ENCODE peak calls at places on chromosomes 6 and 20, in nine cellular contexts. W is transverse colon; H is right lobe of liver; M is CD4-positive, alpha-beta memory T cell; D is aorta; U is IMR-90; N is psoas muscle; F is ovary; S is heart right ventricle. R is an unnamed sample.
A peak's percentile ranks its signal among the peaks of the same experiment; 100 is the strongest.

GRCh38 chr6:4820704-4821276 is 44.6 kb downstream of the CDYL start:
- DNase-seq in D (no peak), U (peak; percentile 69), W (no peak), H (no peak), N (no peak), F (no peak), S (no peak), M (no peak), R (no peak)

GRCh38 chr6:10793695-10794094 is 44.6 kb downstream of the MAK start:
- DNase-seq in U (no peak), S (no peak), F (no peak), M (no peak), W (no peak), H (no peak), N (no peak), D (no peak), R (no peak)

GRCh38 chr6:52697903-52698302 is 27.0 kb downstream of the TMEM14A start:
- DNase-seq in D (no peak), W (no peak), F (no peak), S (no peak), H (no peak), M (no peak), N (no peak), U (no peak), R (no peak)

GRCh38 chr6:3309391-3310050 is 50.8 kb downstream of the PSMG4 start:
- DNase-seq in D (peak; percentile 55), H (peak; percentile 26), S (no peak), N (no peak), M (no peak), F (no peak), W (no peak), U (no peak), R (peak; percentile 30)

GRCh38 chr20:15759546-15760216 is 813.6 kb downstream of the KIF16B start:
- DNase-seq in N (no peak), U (no peak), W (no peak), S (no peak), M (no peak), F (no peak), H (no peak), D (no peak), R (no peak)

GRCh38 chr6:126228001-126228791 is 111.7 kb upstream of the CENPW start:
- DNase-seq in D (no peak), S (no peak), F (no peak), N (no peak), W (no peak), U (no peak), M (no peak), H (no peak), R (no peak)

GRCh38 chr6:119137194-119138072 is 59.0 kb upstream of the FAM184A start:
- DNase-seq in U (peak; percentile 21), H (no peak), M (no peak), D (no peak), N (no peak), F (no peak), S (no peak), W (no peak), R (no peak)

GRCh38 chr6:140370949-140371348 is 996.5 kb upstream of the CITED2 start:
- DNase-seq in N (no peak), S (no peak), M (no peak), W (no peak), F (no peak), U (no peak), H (no peak), D (no peak), R (no peak)

GRCh38 chr6:168050861-168051586 is 28.0 kb downstream of the FRMD1 start:
- DNase-seq in M (no peak), N (no peak), U (no peak), W (no peak), F (no peak), D (no peak), S (no peak), H (no peak), R (no peak)

GRCh38 chr6:35727935-35728662 is 8.7 kb upstream of the ARMC12 start:
- DNase-seq in S (peak; percentile 88), F (peak; percentile 92), U (peak; percentile 94), W (peak; percentile 96), D (peak; percentile 97), M (peak; percentile 92), N (peak; percentile 96), H (peak; percentile 96), R (peak; percentile 99)

GRCh38 chr6:35730745-35731413 is 6.0 kb upstream of the ARMC12 start:
- DNase-seq in S (no peak), M (no peak), H (no peak), D (no peak), N (no peak), W (no peak), F (no peak), U (no peak), R (no peak)

GRCh38 chr6:35729722-35730121 is 7.1 kb upstream of the ARMC12 start:
- DNase-seq in M (no peak), N (no peak), S (no peak), U (no peak), D (no peak), W (peak; percentile 69), H (peak; percentile 57), F (no peak), R (no peak)

GRCh38 chr6:35728663-35729348 is 8.0 kb upstream of the ARMC12 start:
- DNase-seq in D (no peak), N (peak; percentile 79), H (peak; percentile 94), F (peak; percentile 55), U (no peak), W (peak; percentile 65), M (no peak), S (peak; percentile 21), R (peak; percentile 87)

GRCh38 chr6:35729349-35729678 is 7.5 kb upstream of the ARMC12 start:
- DNase-seq in D (no peak), W (no peak), S (no peak), N (no peak), H (no peak), U (no peak), M (no peak), F (no peak), R (no peak)
- H3K4me1 ChIP-seq in D (peaks cover 5% of the 10 kb centered on the region), W (peaks cover 93% of the 10 kb centered on the region), S (peaks cover 30% of the 10 kb centered on the region), N (peaks cover 80% of the 10 kb centered on the region), H (peaks cover 75% of the 10 kb centered on the region), U (peaks cover 16% of the 10 kb centered on the region), M (peaks cover 90% of the 10 kb centered on the region), F (peaks cover 31% of the 10 kb centered on the region), R (peaks cover 5% of the 10 kb centered on the region)

DNA sequence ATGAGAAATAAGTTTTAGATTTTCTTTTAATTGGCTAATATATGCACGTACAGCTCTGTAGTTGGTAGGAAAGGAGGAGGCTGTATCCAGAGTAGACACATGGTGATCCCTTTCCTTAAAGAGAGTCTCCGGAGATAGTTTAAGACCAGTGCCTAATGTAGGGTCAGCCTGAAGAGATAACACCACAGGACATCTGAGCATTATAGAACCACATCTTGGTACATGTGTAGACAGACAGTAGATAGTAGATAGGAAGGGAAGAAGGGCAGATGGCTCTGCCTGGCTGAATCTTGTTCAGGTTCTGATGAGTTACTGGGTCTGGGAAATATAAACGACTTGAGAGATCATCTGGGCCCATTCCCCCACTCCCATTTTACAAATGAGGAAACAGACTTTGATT is 18.5 kb downstream of the CHMP4B start:
- DNase-seq in H (no peak), U (no peak), D (no peak), N (no peak), S (no peak), W (no peak), F (no peak), M (no peak), R (no peak)
- H3K4me1 ChIP-seq in H (peaks cover 30% of the 10 kb centered on the region), U (peaks cover 30% of the 10 kb centered on the region), D (peaks cover 20% of the 10 kb centered on the region), N (peaks cover 85% of the 10 kb centered on the region), S (peaks cover 26% of the 10 kb centered on the region), W (peaks cover 97% of the 10 kb centered on the region), F (peaks cover 44% of the 10 kb centered on the region), M (peaks cover 52% of the 10 kb centered on the region), R (no peaks in the 10 kb centered on the region)

DNA sequence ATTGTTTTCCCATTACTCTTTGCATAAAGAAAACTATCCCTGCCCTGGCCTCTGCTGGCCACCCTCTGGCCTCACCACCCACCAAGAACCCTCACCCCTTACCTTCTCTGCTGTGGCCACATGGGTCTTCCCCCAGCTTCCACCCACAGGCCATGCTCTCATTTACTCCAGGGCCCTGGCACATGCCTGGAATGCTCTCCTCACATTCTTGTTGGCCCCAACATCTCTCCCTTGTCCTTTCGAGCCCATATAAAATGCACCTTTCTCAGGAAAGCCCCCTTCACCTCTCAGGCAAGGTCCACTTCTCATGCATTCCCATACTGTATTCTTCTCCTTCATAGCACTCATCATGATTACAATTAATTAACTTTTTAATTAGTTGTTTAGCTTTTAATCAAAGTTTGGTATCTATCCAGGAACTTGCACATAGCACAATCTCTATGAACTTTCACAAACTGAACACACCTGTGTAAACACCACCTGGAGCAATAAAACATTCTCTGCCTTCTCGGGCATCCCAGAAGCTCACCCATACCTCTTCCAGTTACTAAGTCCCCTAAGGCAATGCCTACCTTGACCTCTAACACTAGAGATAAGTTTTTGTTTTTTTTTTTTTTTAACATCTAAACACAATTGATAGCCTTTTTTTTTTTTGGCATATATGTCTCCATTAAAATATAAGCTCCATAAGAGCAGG is 617.2 kb downstream of the PTPRT start:
- DNase-seq in D (no peak), W (no peak), U (no peak), M (no peak), F (no peak), S (no peak), H (no peak), N (no peak), R (no peak)
- H3K4me1 ChIP-seq in D (no peaks in the 10 kb centered on the region), W (no peaks in the 10 kb centered on the region), U (no peaks in the 10 kb centered on the region), M (no peaks in the 10 kb centered on the region), F (no peaks in the 10 kb centered on the region), S (no peaks in the 10 kb centered on the region), H (no peaks in the 10 kb centered on the region), N (no peaks in the 10 kb centered on the region), R (no peaks in the 10 kb centered on the region)

DNA sequence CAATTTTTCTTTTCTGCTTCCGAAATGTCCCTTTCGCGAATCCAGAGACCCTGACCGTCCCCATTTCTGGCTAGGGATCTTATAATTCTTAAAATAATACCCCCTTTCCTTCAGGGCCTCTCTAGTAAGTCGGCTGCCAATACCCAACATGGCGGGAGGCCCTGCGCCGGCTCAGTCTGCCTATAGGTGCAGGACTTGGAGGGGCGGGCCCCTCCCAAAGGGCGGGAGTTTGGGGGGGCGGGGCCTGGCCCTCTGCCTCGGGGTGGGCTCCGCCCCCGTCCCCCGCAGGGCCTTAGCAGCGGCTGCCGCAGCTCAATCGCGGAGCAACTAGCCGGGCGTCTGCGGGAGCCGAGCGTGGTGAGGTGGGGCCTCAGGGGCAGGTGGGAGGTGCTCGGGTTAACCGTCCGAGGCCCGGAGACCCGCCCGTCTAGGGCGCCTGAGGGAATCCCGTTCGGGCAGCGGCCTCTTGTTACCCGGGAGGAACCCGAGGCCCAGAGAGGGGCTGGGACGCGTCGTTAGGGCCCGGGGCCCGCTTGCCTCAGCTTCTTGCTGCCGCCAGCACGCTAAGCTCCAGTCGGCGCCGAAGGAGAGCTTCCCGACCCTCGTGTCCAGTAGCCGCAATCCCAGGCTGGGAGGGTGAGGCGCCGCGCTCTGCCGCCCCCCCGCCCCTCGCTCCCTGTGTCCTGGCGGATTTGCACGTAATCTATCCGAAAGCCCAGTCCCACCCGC is at the start of gene CEP250:
- DNase-seq in H (peak; percentile 96), D (peak; percentile 96), F (peak; percentile 95), W (peak; percentile 95), U (peak; percentile 92), S (peak; percentile 90), M (peak; percentile 96), N (peak; percentile 92), R (peak; percentile 96)
- H3K4me1 ChIP-seq in H (no peaks in the 10 kb centered on the region), D (no peaks in the 10 kb centered on the region), F (no peaks in the 10 kb centered on the region), W (peaks cover 6% of the 10 kb centered on the region), U (peaks cover 3% of the 10 kb centered on the region), S (no peaks in the 10 kb centered on the region), M (no peaks in the 10 kb centered on the region), N (peaks cover 17% of the 10 kb centered on the region), R (peaks cover 15% of the 10 kb centered on the region)

GRCh38 chr6:25176466-25176865 is 102.7 kb upstream of the CARMIL1 start:
- DNase-seq in W (no peak), D (no peak), U (no peak), S (no peak), M (no peak), F (no peak), N (no peak), H (no peak), R (no peak)
- H3K4me1 ChIP-seq in W (peaks cover 30% of the 10 kb centered on the region), D (peaks cover 12% of the 10 kb centered on the region), U (peaks cover 19% of the 10 kb centered on the region), S (no peaks in the 10 kb centered on the region), M (no peaks in the 10 kb centered on the region), F (peaks cover 5% of the 10 kb centered on the region), N (no peaks in the 10 kb centered on the region), H (no peaks in the 10 kb centered on the region), R (peaks cover 26% of the 10 kb centered on the region)

R was measured in sigmoid colon.